ENCODE peak calls at places on chromosomes 12 and 14, in ten cellular contexts. A, Y, F, M, Z, K, B, H, E and X are unnamed samples.

GRCh38 chr12:24507827-24508226 is 441.1 kb downstream of the BCAT1 start:
- DNase-seq in M (no peak), H (no peak), Y (no peak), F (no peak), A (no peak), Z (no peak), B (no peak), K (no peak), E (no peak), X (no peak)

GRCh38 chr12:51823875-51824565 is 24.5 kb downstream of the FIGNL2 start:
- DNase-seq in Z (no peak), E (no peak), F (no peak), H (peak), M (no peak), Y (peak), B (peak), K (peak), A (no peak), X (peak)

GRCh38 chr12:11759894-11760293 is 110.4 kb downstream of the ETV6 start:
- DNase-seq in H (no peak), E (no peak), M (no peak), F (no peak), A (no peak), K (no peak), Y (no peak), B (no peak), Z (no peak), X (no peak)

GRCh38 chr12:38141239-38141638 is 175.3 kb upstream of the ALG10B start:
- DNase-seq in E (no peak), F (no peak), B (no peak), A (no peak), Z (no peak), M (no peak), Y (no peak), K (no peak), H (no peak), X (no peak)

GRCh38 chr12:60059180-60059579 is 463.4 kb downstream of the SLC16A7 start:
- DNase-seq in B (no peak), A (no peak), E (no peak), K (peak), H (no peak), M (no peak), Y (no peak), Z (no peak), F (no peak), X (no peak)

GRCh38 chr14:29716150-29716549 is 211.5 kb downstream of the PRKD1 start:
- DNase-seq in Y (no peak), K (no peak), E (no peak), Z (peak), A (no peak), M (no peak), B (no peak), H (no peak), F (no peak), X (peak)

GRCh38 chr12:96431067-96431466 is 30.8 kb upstream of the CDK17 start:
- DNase-seq in M (no peak), K (no peak), F (no peak), Z (no peak), Y (no peak), B (no peak), H (no peak), E (no peak), A (no peak), X (no peak)

GRCh38 chr14:72975776-72976175 is 49.5 kb downstream of the DCAF4 start:
- DNase-seq in A (no peak), Y (peak), Z (no peak), M (no peak), B (no peak), H (no peak), E (no peak), F (no peak), K (peak), X (no peak)

GRCh38 chr12:6201199-6201608 is 1.0 kb downstream of the CD9 start:
- DNase-seq in F (peak), K (peak), H (peak), Y (peak), E (peak), B (peak), A (no peak), M (no peak), Z (peak), X (no peak)

GRCh38 chr14:101017806-101018560 is 114.5 kb upstream of the RTL1 start:
- DNase-seq in Z (peak), E (no peak), Y (no peak), M (no peak), H (peak), F (no peak), A (peak), B (no peak), K (no peak), X (no peak)

GRCh38 chr12:26971963-26972362 is 33.7 kb downstream of the FGFR1OP2 start:
- DNase-seq in M (no peak), K (no peak), Z (no peak), H (no peak), E (no peak), B (no peak), Y (no peak), F (no peak), A (no peak), X (no peak)

GRCh38 chr12:74537126-74537706 is 419 bp upstream of the ATXN7L3B start:
- DNase-seq in H (no peak), A (no peak), F (no peak), E (no peak), K (peak), Y (peak), B (no peak), M (no peak), Z (no peak), X (peak)

GRCh38 chr12:88472775-88473174 is 107.5 kb downstream of the KITLG start:
- DNase-seq in E (no peak), B (no peak), A (no peak), K (no peak), H (no peak), M (no peak), F (no peak), Z (no peak), Y (no peak), X (no peak)

GRCh38 chr14:92952497-92953298 is 29.7 kb downstream of the CHGA start:
- DNase-seq in K (no peak), A (no peak), B (no peak), Z (no peak), E (peak), H (no peak), Y (no peak), F (no peak), M (peak), X (no peak)

GRCh38 chr12:122538496-122538895 is 11.4 kb downstream of the KNTC1 start:
- DNase-seq in E (no peak), H (no peak), Z (no peak), B (no peak), M (no peak), A (no peak), Y (no peak), F (no peak), K (no peak), X (no peak)

GRCh38 chr14:38171197-38171596 is 36.5 kb upstream of the SSTR1 start:
- DNase-seq in A (no peak), Y (no peak), Z (no peak), B (no peak), K (no peak), H (no peak), F (no peak), M (no peak), E (no peak), X (no peak)

GRCh38 chr12:64229240-64229639 is 7.1 kb upstream of the KICS2 start:
- DNase-seq in M (no peak), Z (no peak), A (no peak), B (no peak), F (no peak), K (peak), Y (no peak), E (no peak), H (no peak), X (no peak)

GRCh38 chr14:37081220-37081619 is 91.2 kb downstream of the SLC25A21 start:
- DNase-seq in M (no peak), K (no peak), A (no peak), H (no peak), Z (no peak), B (no peak), Y (peak), F (no peak), E (no peak), X (no peak)

GRCh38 chr12:6461401-6462233 is 8.9 kb downstream of the VAMP1 start:
- DNase-seq in M (no peak), H (peak), B (peak), A (no peak), Y (no peak), F (no peak), E (peak), K (no peak), Z (peak), X (no peak)

GRCh38 chr12:130266751-130267150 is 70.9 kb upstream of the PIWIL1 start:
- DNase-seq in A (no peak), B (no peak), H (no peak), K (peak), F (no peak), Z (no peak), M (no peak), Y (peak), E (no peak), X (no peak)

GRCh38 chr12:56989866-56990610 is 16.3 kb downstream of the ZBTB39 start:
- DNase-seq in Y (no peak), H (no peak), A (no peak), E (no peak), B (no peak), M (no peak), F (no peak), Z (no peak), K (no peak), X (no peak)

GRCh38 chr14:44763356-44763755 is 198.4 kb downstream of the KLHL28 start:
- DNase-seq in Y (no peak), A (no peak), M (no peak), H (no peak), E (no peak), K (no peak), B (no peak), F (no peak), Z (no peak), X (no peak)

GRCh38 chr14:67571991-67572323 is 28.1 kb downstream of the PIGH start:
- DNase-seq in H (no peak), E (peak), F (no peak), A (no peak), B (no peak), Z (peak), Y (no peak), K (no peak), M (no peak), X (no peak)

GRCh38 chr12:123444396-123445026 is 8.0 kb upstream of the RILPL2 start:
- DNase-seq in K (no peak), B (no peak), Y (peak), A (no peak), F (no peak), M (no peak), E (no peak), H (no peak), Z (no peak), X (no peak)

GRCh38 chr12:27841392-27841882 is 61.4 kb upstream of the MANSC4 start:
- DNase-seq in B (no peak), M (no peak), F (no peak), K (no peak), A (no peak), E (no peak), Z (no peak), H (no peak), Y (peak), X (no peak)

GRCh38 chr12:120687570-120688289 is 781 bp downstream of the MLEC start:
- DNase-seq in K (peak), F (no peak), A (peak), E (peak), B (peak), H (peak), M (no peak), Y (no peak), Z (peak), X (no peak)

GRCh38 chr12:42652048-42652447 is 62.5 kb upstream of the PRICKLE1 start:
- DNase-seq in Y (peak), H (no peak), M (no peak), F (no peak), E (no peak), K (no peak), B (no peak), Z (no peak), A (no peak), X (no peak)

GRCh38 chr12:21456291-21456780 is 18.9 kb downstream of the PYROXD1 start:
- DNase-seq in M (no peak), H (no peak), B (no peak), K (no peak), F (no peak), E (no peak), Y (no peak), Z (no peak), A (no peak), X (no peak)

GRCh38 chr14:69879175-69880047 is at the start of gene SMOC1:
- DNase-seq in H (peak), B (peak), K (peak), M (peak), Z (peak), A (peak), E (no peak), F (peak), Y (peak), X (peak)

GRCh38 chr12:54160050-54160449 is 28.7 kb downstream of the SMUG1 start:
- DNase-seq in H (no peak), B (no peak), Y (no peak), Z (no peak), A (no peak), M (no peak), F (no peak), K (no peak), E (no peak), X (no peak)

GRCh38 chr12:54162741-54163140 is 26.0 kb downstream of the SMUG1 start:
- DNase-seq in M (no peak), A (no peak), K (no peak), E (no peak), H (no peak), B (no peak), F (no peak), Y (no peak), Z (no peak), X (no peak)

GRCh38 chr12:54159549-54159948 is 29.2 kb downstream of the SMUG1 start:
- DNase-seq in F (no peak), H (no peak), B (no peak), A (no peak), E (no peak), Y (no peak), M (no peak), Z (no peak), K (no peak), X (no peak)

GRCh38 chr12:54161481-54162437 is 27.0 kb downstream of the SMUG1 start:
- DNase-seq in F (no peak), Z (no peak), A (no peak), B (no peak), M (no peak), K (no peak), H (no peak), Y (no peak), E (no peak), X (no peak)

DNA sequence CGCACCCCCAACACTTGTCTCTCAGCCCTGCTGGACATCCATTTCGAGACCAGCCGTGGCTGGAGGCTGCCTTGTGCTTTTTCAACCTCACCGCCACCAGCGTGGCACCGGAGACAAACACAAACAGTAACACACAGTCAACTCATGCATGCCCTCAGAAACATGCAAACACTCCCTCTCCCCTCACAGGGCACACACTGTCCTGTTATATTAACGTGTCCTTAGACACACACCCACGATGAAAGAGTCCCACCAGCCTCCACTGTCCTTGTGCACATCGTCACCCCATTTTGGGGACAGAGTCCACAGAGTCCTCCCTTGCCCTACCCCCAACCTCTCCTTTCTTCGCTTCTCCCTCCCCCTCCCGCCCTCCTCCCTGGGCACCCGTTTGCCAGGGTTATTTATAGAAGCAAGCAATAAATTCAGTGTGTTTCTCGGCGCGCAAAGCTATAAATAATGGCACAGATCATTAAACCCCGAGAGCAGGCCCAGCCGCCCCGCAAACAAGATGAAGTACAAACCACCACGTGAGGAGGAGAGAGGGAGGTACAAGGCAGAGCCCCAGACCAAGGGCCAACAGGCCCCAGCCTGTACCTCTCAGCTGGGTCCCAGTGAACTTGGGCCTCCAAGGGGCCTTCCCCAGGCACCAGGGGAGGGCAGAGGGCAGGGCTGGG is 27.8 kb downstream of the SMUG1 start:
- DNase-seq in K (no peak), M (no peak), Z (no peak), A (no peak), E (no peak), B (no peak), F (no peak), Y (no peak), H (no peak), X (no peak)
- H3K27ac ChIP-seq in K (no peak), M (no peak), Z (no peak), A (no peak), E (no peak), B (no peak), F (no peak), Y (no peak), H (no peak), X (no peak)

GRCh38 chr14:39704581-39704980 is 272.3 kb upstream of the FBXO33 start:
- DNase-seq in M (no peak), H (no peak), Z (no peak), B (no peak), E (no peak), F (no peak), A (no peak), K (no peak), Y (no peak), X (no peak)
- TF ChIP-seq CTCF in M (no peak), H (no peak), Z (no peak), B (no peak), E (no peak), F (no peak), A (no peak), K (no peak), Y (no peak), X (no peak)

GRCh38 chr14:34322940-34323418 is 139.1 kb downstream of the SPTSSA start:
- DNase-seq in A (peak), K (peak), H (peak), B (peak), M (peak), Y (peak), Z (peak), F (peak), E (peak), X (peak)
- H3K4me3 ChIP-seq in A (no peak), K (no peak), H (no peak), B (no peak), M (no peak), Y (no peak), Z (no peak), F (no peak), E (no peak), X (no peak)

GRCh38 chr14:76977793-76978730 is 50.4 kb downstream of the IRF2BPL start:
- DNase-seq in Z (peak), H (peak), K (no peak), F (peak), M (peak), E (peak), A (no peak), B (peak), Y (no peak), X (peak)
- H3K27ac ChIP-seq in Z (no peak), H (no peak), K (no peak), F (no peak), M (no peak), E (peak), A (no peak), B (peak), Y (no peak), X (no peak)

GRCh38 chr12:102539651-102540553 is 59.5 kb upstream of the IGF1 start:
- DNase-seq in Z (no peak), B (no peak), A (no peak), E (no peak), F (no peak), H (no peak), Y (peak), M (no peak), K (peak), X (peak)

GRCh38 chr12:102543931-102544485 is 63.6 kb upstream of the IGF1 start:
- DNase-seq in A (no peak), Y (no peak), K (no peak), Z (no peak), M (no peak), F (no peak), E (no peak), H (no peak), B (no peak), X (no peak)

GRCh38 chr12:102543494-102543893 is 63.1 kb upstream of the IGF1 start:
- DNase-seq in M (no peak), Y (no peak), A (no peak), K (peak), B (no peak), E (no peak), H (no peak), F (no peak), Z (no peak), X (no peak)

GRCh38 chr12:102540856-102541385 is 60.6 kb upstream of the IGF1 start:
- DNase-seq in M (no peak), F (no peak), E (no peak), K (no peak), Z (no peak), A (no peak), B (no peak), Y (no peak), H (no peak), X (no peak)

GRCh38 chr12:102542816-102543448 is 62.6 kb upstream of the IGF1 start:
- DNase-seq in B (no peak), M (peak), H (no peak), E (no peak), Y (no peak), Z (no peak), K (no peak), A (no peak), F (no peak), X (no peak)
- TF ChIP-seq CTCF in B (no peak), M (no peak), H (no peak), E (no peak), Y (no peak), Z (no peak), K (no peak), A (no peak), F (no peak), X (no peak)

DNA sequence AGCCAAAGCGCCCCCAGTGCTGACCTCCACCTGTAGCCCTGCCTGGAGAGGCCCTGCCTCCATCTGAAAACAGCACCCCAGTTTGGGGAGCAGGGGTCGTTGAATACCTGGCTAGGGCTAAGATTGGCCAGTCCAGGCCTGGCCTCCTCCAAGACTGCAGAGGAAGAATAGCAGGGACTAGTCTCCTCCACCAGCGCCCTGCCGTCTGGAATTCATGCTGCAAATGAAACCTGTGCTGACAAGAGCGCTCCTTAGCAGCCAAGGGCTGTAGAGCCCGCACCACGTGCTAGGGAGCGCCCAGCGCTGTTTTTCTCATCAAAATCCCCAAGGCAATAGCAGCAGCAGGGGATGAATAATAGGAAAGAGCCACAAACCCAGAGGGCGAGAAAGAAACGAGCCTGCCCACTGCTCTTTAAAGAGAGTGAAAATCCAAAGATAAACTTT is 3.4 kb downstream of the COL2A1 start:
- DNase-seq in M (no peak), K (peak), H (no peak), E (no peak), Z (peak), Y (peak), A (no peak), B (no peak), F (peak), X (no peak)
- H3K4me3 ChIP-seq in M (peak), K (peak), H (peak), E (peak), Z (peak), Y (peak), A (peak), B (no peak), F (peak), X (peak)